ENCODE peak calls at places on chromosome 5, in four cellular contexts. U, R, X and I are unnamed samples.

GRCh38 chr5:91006708-91007107 is 376.4 kb downstream of the ARRDC3 start:
- DNase-seq in R (no peak), X (no peak), U (no peak), I (no peak)

GRCh38 chr5:72451771-72452505 is 55.3 kb downstream of the ZNF366 start:
- DNase-seq in U (no peak), X (peak; percentile 16), R (peak; percentile 94), I (peak; percentile 31)

GRCh38 chr5:137933491-137933911 is 44.2 kb downstream of the PKD2L2 start:
- DNase-seq in R (peak; percentile 44), U (no peak), X (no peak), I (no peak)

GRCh38 chr5:160269017-160269416 is 39.7 kb downstream of the FABP6 start:
- DNase-seq in R (peak; percentile 86), U (no peak), X (no peak), I (no peak)

GRCh38 chr5:100647461-100648230 is 112.5 kb downstream of the FAM174A start:
- DNase-seq in R (peak; percentile 57), X (no peak), U (peak; percentile 81), I (no peak)

GRCh38 chr5:553874-554273 is 29.6 kb upstream of the SLC9A3 start:
- DNase-seq in U (no peak), X (no peak), R (peak; percentile 9), I (no peak)

GRCh38 chr5:71714911-71715310 is 4.2 kb upstream of the CARTPT start:
- DNase-seq in R (no peak), X (no peak), U (no peak), I (no peak)

GRCh38 chr5:132056610-132057497 is 3.6 kb upstream of the IL3 start:
- DNase-seq in U (no peak), X (no peak), R (no peak), I (peak; percentile 2)

GRCh38 chr5:37886207-37886905 is 46.5 kb upstream of the GDNF start:
- DNase-seq in X (no peak), R (peak; percentile 7), U (no peak), I (no peak)

GRCh38 chr5:37889612-37890317 is 49.9 kb upstream of the GDNF start:
- DNase-seq in R (peak; percentile 18), X (no peak), U (no peak), I (no peak)

GRCh38 chr5:37892571-37892970 is 52.7 kb upstream of the GDNF start:
- DNase-seq in U (no peak), R (no peak), X (no peak), I (no peak)

GRCh38 chr5:37891832-37892231 is 52.0 kb upstream of the GDNF start:
- DNase-seq in U (no peak), X (no peak), R (no peak), I (no peak)

GRCh38 chr5:37888476-37888875 is 48.6 kb upstream of the GDNF start:
- DNase-seq in U (no peak), X (no peak), R (no peak), I (no peak)
- TF ChIP-seq CTCF in U (no peak), X (no peak), R (no peak), I (no peak)

GRCh38 chr5:95730730-95731570 is at the start of gene RHOBTB3:
- DNase-seq in R (peak; percentile 94), U (peak; percentile 95), X (peak; percentile 75), I (peak; percentile 61)
- TF ChIP-seq CTCF in R (peak; percentile 7), U (no peak), X (no peak), I (no peak)

GRCh38 chr5:142808778-142809606 is 38.8 kb downstream of the ARHGAP26 start:
- DNase-seq in U (no peak), R (no peak), X (no peak), I (no peak)
- TF ChIP-seq CTCF in U (no peak), R (no peak), X (no peak), I (no peak)

GRCh38 chr5:109411175-109411514 is 1.4 kb upstream of the PJA2 start:
- DNase-seq in R (no peak), U (no peak), X (no peak), I (no peak)
- TF ChIP-seq CTCF in R (no peak), U (no peak), X (no peak), I (no peak)

GRCh38 chr5:168125445-168126199 is 165.8 kb upstream of the WWC1 start:
- DNase-seq in X (no peak), U (no peak), R (no peak), I (no peak)

GRCh38 chr5:168123853-168124528 is 167.5 kb upstream of the WWC1 start:
- DNase-seq in R (no peak), X (no peak), U (no peak), I (no peak)

GRCh38 chr5:168128154-168128553 is 163.3 kb upstream of the WWC1 start:
- DNase-seq in R (no peak), X (no peak), U (no peak), I (no peak)

GRCh38 chr5:168128556-168128955 is 162.9 kb upstream of the WWC1 start:
- DNase-seq in X (no peak), R (no peak), U (no peak), I (no peak)

GRCh38 chr5:168126606-168127005 is 164.8 kb upstream of the WWC1 start:
- DNase-seq in R (no peak), U (no peak), X (no peak), I (no peak)
- TF ChIP-seq CTCF in R (no peak), U (no peak), X (no peak), I (no peak)

GRCh38 chr5:150122158-150122510 is 33.5 kb downstream of the PDGFRB start:
- DNase-seq in R (no peak), U (no peak), X (no peak), I (no peak)
- TF ChIP-seq CTCF in R (peak; percentile 40), U (peak; percentile 18), X (no peak), I (no peak)

GRCh38 chr5:110716247-110717245 is 9.9 kb downstream of the TMEM232 start:
- DNase-seq in U (no peak), X (no peak), R (peak; percentile 6), I (no peak)
- TF ChIP-seq CTCF in U (no peak), X (no peak), R (peak; percentile 7), I (no peak)

GRCh38 chr5:40507095-40507494 is 172.6 kb upstream of the PTGER4 start:
- DNase-seq in U (no peak), R (peak; percentile 33), X (no peak), I (no peak)
- TF ChIP-seq CTCF in U (peak; percentile 6), R (peak; percentile 35), X (no peak), I (no peak)

GRCh38 chr5:38734353-38734752 is 111.5 kb upstream of the OSMR start:
- DNase-seq in X (no peak), R (no peak), U (peak; percentile 54), I (no peak)
- TF ChIP-seq CTCF in X (peak; percentile 16), R (no peak), U (no peak), I (no peak)

GRCh38 chr5:165227515-165227914 is 1722.1 kb downstream of the MAT2B start:
- DNase-seq in U (no peak), X (no peak), R (peak; percentile 22), I (no peak)
- TF ChIP-seq CTCF in U (no peak), X (no peak), R (peak; percentile 32), I (no peak)